ENCODE peak calls at places on chromosome 15, in five cellular contexts. J, K, L, P and I are unnamed samples.

GRCh38 chr15:36415643-36416042 is 163.8 kb upstream of the CDIN1 start:
- DNase-seq in J (no peak), P (no peak), L (no peak), K (no peak), I (peak; percentile 66)

GRCh38 chr15:87722941-87723691 is 533.4 kb downstream of the NTRK3 start:
- DNase-seq in P (no peak), L (no peak), J (no peak), K (no peak), I (no peak)

GRCh38 chr15:35141743-35142356 is 56.8 kb upstream of the NANOGP8 start:
- DNase-seq in L (no peak), J (no peak), P (peak; percentile 19), K (no peak), I (peak; percentile 72)

GRCh38 chr15:84079885-84080777 is 155.4 kb upstream of the GOLGA6L4 start:
- DNase-seq in P (no peak), K (peak; percentile 19), L (peak; percentile 21), J (no peak), I (no peak)

GRCh38 chr15:95557226-95558046 is 773.1 kb upstream of the NR2F2 start:
- DNase-seq in L (no peak), P (peak; percentile 87), J (no peak), K (no peak), I (peak; percentile 87)

GRCh38 chr15:35665855-35666536 is 120.0 kb upstream of the DPH6 start:
- DNase-seq in P (no peak), L (no peak), K (peak; percentile 55), J (peak; percentile 92), I (no peak)

GRCh38 chr15:69074843-69075224 is 60.3 kb downstream of the NOX5 start:
- DNase-seq in L (peak; percentile 32), J (no peak), P (no peak), K (no peak), I (no peak)

GRCh38 chr15:57694264-57694663 is 12.2 kb upstream of the POLR2M start:
- DNase-seq in K (no peak), J (no peak), L (no peak), P (no peak), I (peak; percentile 82)

GRCh38 chr15:76199106-76200082 is 111.9 kb downstream of the ETFA start:
- DNase-seq in K (no peak), P (peak; percentile 68), J (peak; percentile 84), L (no peak), I (peak; percentile 55)

GRCh38 chr15:72034859-72035650 is 82.9 kb downstream of the MYO9A start:
- DNase-seq in L (no peak), P (no peak), K (no peak), J (no peak), I (no peak)

GRCh38 chr15:59691194-59691805 is 2.2 kb upstream of the BNIP2 start:
- DNase-seq in K (peak; percentile 33), P (peak; percentile 23), L (peak; percentile 55), J (no peak), I (no peak)

GRCh38 chr15:83422541-83422940 is 24.6 kb upstream of the SH3GL3 start:
- DNase-seq in P (no peak), K (no peak), J (no peak), L (no peak), I (no peak)

GRCh38 chr15:49624046-49624445 is 3.2 kb downstream of the DTWD1 start:
- DNase-seq in P (peak; percentile 85), L (no peak), J (no peak), K (no peak), I (no peak)

GRCh38 chr15:39741258-39741657 is 41.4 kb downstream of the FSIP1 start:
- DNase-seq in L (no peak), P (no peak), K (no peak), J (no peak), I (no peak)

GRCh38 chr15:68318008-68318835 is 40.7 kb downstream of the FEM1B start:
- DNase-seq in K (no peak), L (no peak), J (no peak), P (no peak), I (no peak)

GRCh38 chr15:68330911-68331310 is 53.4 kb downstream of the FEM1B start:
- DNase-seq in P (peak; percentile 38), L (no peak), J (no peak), K (no peak), I (no peak)

GRCh38 chr15:90219421-90220141 is 14.2 kb downstream of the CIB1 start:
- DNase-seq in L (no peak), J (no peak), P (no peak), K (no peak), I (no peak)

GRCh38 chr15:79769081-79769481 is 127.7 kb downstream of the MTHFS start:
- DNase-seq in L (no peak), K (no peak), P (no peak), J (no peak), I (no peak)
- TF ChIP-seq CTCF in L (no peak), K (no peak), P (peak; percentile 24), J (peak; percentile 37), I (peak; percentile 25)

GRCh38 chr15:30990036-30990435 is 1.4 kb downstream of the MTMR10 start:
- DNase-seq in P (no peak), K (no peak), L (no peak), J (no peak), I (no peak)

GRCh38 chr15:30992073-30992363 is 590 bp upstream of the MTMR10 start:
- DNase-seq in L (no peak), K (no peak), P (no peak), J (no peak), I (no peak)

GRCh38 chr15:30990451-30991300 is 752 bp downstream of the MTMR10 start:
- DNase-seq in L (no peak), P (no peak), J (no peak), K (no peak), I (no peak)

GRCh38 chr15:30991301-30992072 is at the start of gene MTMR10:
- DNase-seq in J (no peak), P (peak; percentile 32), L (peak; percentile 78), K (peak; percentile 75), I (peak; percentile 16)

DNA sequence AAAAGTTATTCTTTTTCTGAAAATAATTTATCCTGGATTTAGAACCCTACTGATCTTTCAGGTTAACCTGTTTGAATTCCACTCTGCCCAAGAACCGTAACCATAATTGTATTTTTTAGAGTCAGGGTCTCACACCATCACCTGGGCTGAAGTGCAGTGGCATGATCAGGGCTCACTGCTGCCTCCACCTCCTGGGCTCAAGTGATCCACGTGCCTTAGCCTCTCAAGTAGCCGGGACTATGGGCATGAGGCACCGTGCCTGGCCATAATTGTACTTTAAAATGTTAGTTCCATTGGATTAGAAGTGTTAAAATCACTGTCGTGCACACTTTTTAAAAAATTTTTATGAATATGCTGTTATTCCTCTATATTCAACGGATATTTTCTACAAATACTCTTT is 1.0 kb upstream of the MTMR10 start:
- DNase-seq in K (no peak), P (no peak), L (no peak), J (no peak), I (no peak)
- H3K4me3 ChIP-seq in K (no peak overlapping the region), P (peak overlapping the region; percentile 95), L (peak overlapping the region; percentile 83), J (peak overlapping the region; percentile 96), I (no peak overlapping the region)

GRCh38 chr15:33086500-33087141 is 107.9 kb downstream of the FMN1 start:
- DNase-seq in L (no peak), P (peak; percentile 60), J (no peak), K (no peak), I (no peak)
- TF ChIP-seq CTCF in L (peak; percentile 33), P (peak; percentile 54), J (peak; percentile 59), K (no peak), I (peak; percentile 61)

GRCh38 chr15:93028111-93028631 is 60.8 kb downstream of the RGMA start:
- DNase-seq in L (no peak), J (peak; percentile 59), K (no peak), P (no peak), I (no peak)

GRCh38 chr15:93030430-93031102 is 58.4 kb downstream of the RGMA start:
- DNase-seq in K (peak; percentile 80), L (peak; percentile 73), J (peak; percentile 88), P (peak; percentile 43), I (no peak)

GRCh38 chr15:93031103-93031464 is 57.9 kb downstream of the RGMA start:
- DNase-seq in J (peak; percentile 58), P (no peak), L (no peak), K (peak; percentile 33), I (no peak)

GRCh38 chr15:93028632-93029612 is 60.1 kb downstream of the RGMA start:
- DNase-seq in J (peak; percentile 94), P (peak; percentile 67), L (peak; percentile 43), K (peak; percentile 83), I (peak; percentile 96)

DNA sequence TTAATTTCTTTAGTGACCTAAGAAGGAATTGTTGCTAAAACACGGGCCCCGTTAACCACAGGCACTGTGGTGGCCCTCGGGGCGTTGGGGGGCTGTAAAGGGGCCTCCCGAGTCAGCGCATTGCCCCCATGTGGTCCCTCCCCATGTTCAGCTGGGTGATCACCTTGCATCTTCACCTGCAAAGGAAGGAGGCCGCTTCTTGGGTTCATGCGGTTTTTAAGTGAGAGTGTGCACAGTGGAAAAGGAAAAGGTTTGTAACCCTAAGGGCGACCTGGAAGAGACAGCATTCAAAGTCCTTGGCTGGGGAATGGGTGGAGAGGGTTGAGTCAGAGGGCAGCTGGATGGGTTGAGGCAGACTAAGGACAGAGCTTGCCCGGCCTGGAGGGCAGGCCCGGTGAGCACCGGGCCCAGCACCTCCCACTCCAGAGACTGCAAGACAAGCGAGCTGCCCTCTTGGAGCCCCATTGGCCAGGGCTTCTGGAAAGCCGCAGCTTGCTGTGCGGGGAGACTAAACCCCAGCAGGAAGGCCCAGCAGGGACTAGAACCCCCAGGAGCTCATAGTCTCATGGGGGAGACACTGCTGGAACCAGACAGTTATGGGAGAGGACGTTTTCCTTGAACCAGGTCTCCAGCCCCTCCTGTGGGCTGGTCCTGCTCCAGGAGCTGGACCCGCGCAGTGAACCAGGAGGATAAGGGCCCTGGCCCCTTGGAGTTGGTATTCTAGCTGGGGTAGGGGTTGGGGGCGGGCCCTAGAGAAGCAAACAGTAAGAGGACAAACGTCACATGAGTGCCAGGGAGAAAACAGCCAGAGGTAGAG is 59.2 kb downstream of the RGMA start:
- DNase-seq in K (peak; percentile 46), P (no peak), L (no peak), J (peak; percentile 61), I (no peak)
- H3K4me3 ChIP-seq in K (no peak overlapping the region), P (no peak overlapping the region), L (no peak overlapping the region), J (no peak overlapping the region), I (no peak overlapping the region)

DNA sequence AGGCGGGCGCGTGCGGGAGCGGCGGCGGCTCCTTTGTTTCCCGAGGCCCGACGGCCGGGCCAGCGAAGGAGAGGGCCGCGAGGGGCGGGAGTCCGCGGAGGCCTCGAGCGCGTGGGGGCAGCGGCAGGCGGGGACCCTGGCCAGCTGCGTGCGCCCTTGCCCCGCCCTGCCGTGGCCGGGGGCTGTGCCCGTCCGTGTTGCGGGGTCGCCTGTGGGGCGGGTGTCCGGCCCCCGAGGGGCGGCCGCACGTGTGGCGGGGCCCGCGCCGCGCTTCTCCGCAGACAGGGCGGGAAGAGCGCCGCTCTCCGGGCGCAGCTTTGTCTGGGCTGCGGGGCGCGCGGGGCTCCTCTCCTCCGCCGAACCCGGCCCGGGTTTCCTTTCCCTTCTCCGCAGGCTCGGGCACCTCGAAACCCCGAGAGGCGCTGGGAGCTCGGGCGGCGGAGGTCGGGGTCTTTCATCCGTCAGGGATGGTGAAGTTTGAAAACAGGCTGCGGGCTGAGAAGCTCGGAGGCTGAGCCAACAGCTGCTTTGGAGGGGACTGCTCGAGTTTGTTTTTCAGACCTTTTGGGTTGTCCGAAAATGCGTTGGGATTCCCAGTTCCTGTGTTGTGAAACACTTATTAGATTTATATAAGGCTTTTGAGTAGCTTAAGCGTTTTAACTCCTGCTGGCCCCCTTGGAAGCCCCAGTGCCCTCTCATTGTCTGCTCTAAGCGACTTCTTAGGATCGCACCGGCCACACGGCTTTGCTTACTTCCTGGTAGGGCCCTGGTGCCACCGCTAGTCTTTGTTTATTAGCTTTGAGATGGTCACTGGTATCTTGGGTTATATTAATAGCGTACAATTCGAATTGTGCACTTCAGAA is 817 bp downstream of the USP3 start:
- DNase-seq in P (no peak), J (no peak), K (peak; percentile 66), L (peak; percentile 76), I (no peak)
- TF ChIP-seq CTCF in P (peak; percentile 25), J (peak; percentile 55), K (no peak), L (no peak), I (peak; percentile 13)